ENCODE peak calls at places on chromosomes 2 and 18, in seven cellular contexts. One of them, this sample, is unnamed.
A peak's percentile ranks its signal among the peaks of the same experiment; 100 is the strongest.

GRCh38 chr2:109736177-109736827 is 57.8 kb upstream of the RGPD5 start:
- DNase-seq in tibial artery: peak; percentile 75
- DNase-seq in heart right ventricle: no peak
- DNase-seq in thyroid gland: peak; percentile 64
- DNase-seq in IMR-90: peak; percentile 65
- DNase-seq in HCT116: peak; percentile 62
- DNase-seq in cardiac muscle cell: peak; percentile 82
- DNase-seq in this sample: no peak

GRCh38 chr2:15730545-15731212 is 139.0 kb downstream of the DDX1 start:
- DNase-seq in tibial artery: peak; percentile 93
- DNase-seq in heart right ventricle: peak; percentile 95
- DNase-seq in thyroid gland: peak; percentile 92
- DNase-seq in IMR-90: peak; percentile 92
- DNase-seq in HCT116: peak; percentile 81
- DNase-seq in cardiac muscle cell: peak; percentile 81
- DNase-seq in this sample: peak; percentile 92

GRCh38 chr2:98637401-98638144 is 29.2 kb downstream of the UNC50 start:
- DNase-seq in tibial artery: no peak
- DNase-seq in heart right ventricle: no peak
- DNase-seq in thyroid gland: no peak
- DNase-seq in IMR-90: no peak
- DNase-seq in HCT116: no peak
- DNase-seq in cardiac muscle cell: no peak
- DNase-seq in this sample: no peak

GRCh38 chr18:63785031-63785430 is 9.8 kb downstream of the SERPINB7 start:
- DNase-seq in tibial artery: no peak
- DNase-seq in heart right ventricle: no peak
- DNase-seq in thyroid gland: no peak
- DNase-seq in IMR-90: no peak
- DNase-seq in HCT116: no peak
- DNase-seq in cardiac muscle cell: no peak
- DNase-seq in this sample: no peak

GRCh38 chr2:27955762-27956161 is 65.2 kb downstream of the BABAM2 start:
- DNase-seq in tibial artery: no peak
- DNase-seq in heart right ventricle: no peak
- DNase-seq in thyroid gland: no peak
- DNase-seq in IMR-90: peak; percentile 11
- DNase-seq in HCT116: no peak
- DNase-seq in cardiac muscle cell: no peak
- DNase-seq in this sample: no peak

GRCh38 chr2:207819839-207820784 is 50.4 kb upstream of the FZD5 start:
- DNase-seq in tibial artery: no peak
- DNase-seq in heart right ventricle: no peak
- DNase-seq in thyroid gland: no peak
- DNase-seq in IMR-90: no peak
- DNase-seq in HCT116: no peak
- DNase-seq in cardiac muscle cell: no peak
- DNase-seq in this sample: no peak

GRCh38 chr18:58161659-58162058 is 117.6 kb downstream of the NEDD4L start:
- DNase-seq in tibial artery: no peak
- DNase-seq in heart right ventricle: no peak
- DNase-seq in thyroid gland: no peak
- DNase-seq in IMR-90: no peak
- DNase-seq in HCT116: peak; percentile 57
- DNase-seq in cardiac muscle cell: peak; percentile 22
- DNase-seq in this sample: peak; percentile 19

GRCh38 chr2:30691091-30691947 is 115.9 kb downstream of the CAPN13 start:
- DNase-seq in tibial artery: no peak
- DNase-seq in heart right ventricle: no peak
- DNase-seq in thyroid gland: no peak
- DNase-seq in IMR-90: no peak
- DNase-seq in HCT116: no peak
- DNase-seq in cardiac muscle cell: no peak
- DNase-seq in this sample: no peak

GRCh38 chr2:107337209-107337898 is 451.4 kb upstream of the ST6GAL2 start:
- DNase-seq in tibial artery: no peak
- DNase-seq in heart right ventricle: no peak
- DNase-seq in thyroid gland: no peak
- DNase-seq in IMR-90: no peak
- DNase-seq in HCT116: no peak
- DNase-seq in cardiac muscle cell: no peak
- DNase-seq in this sample: no peak

GRCh38 chr2:19617251-19617650 is 258.8 kb upstream of the OSR1 start:
- DNase-seq in tibial artery: no peak
- DNase-seq in heart right ventricle: no peak
- DNase-seq in thyroid gland: no peak
- DNase-seq in IMR-90: no peak
- DNase-seq in HCT116: no peak
- DNase-seq in cardiac muscle cell: no peak
- DNase-seq in this sample: no peak

GRCh38 chr2:159091381-159091780 is 122.9 kb downstream of the TANC1 start:
- DNase-seq in tibial artery: no peak
- DNase-seq in heart right ventricle: no peak
- DNase-seq in thyroid gland: no peak
- DNase-seq in IMR-90: peak; percentile 84
- DNase-seq in HCT116: no peak
- DNase-seq in cardiac muscle cell: no peak
- DNase-seq in this sample: no peak

GRCh38 chr2:200968162-200968561 is 4.7 kb upstream of the ORC2 start:
- DNase-seq in tibial artery: no peak
- DNase-seq in heart right ventricle: no peak
- DNase-seq in thyroid gland: no peak
- DNase-seq in IMR-90: no peak
- DNase-seq in HCT116: peak; percentile 28
- DNase-seq in cardiac muscle cell: no peak
- DNase-seq in this sample: no peak

GRCh38 chr2:233468047-233468745 is 98.4 kb downstream of the USP40 start:
- DNase-seq in tibial artery: peak; percentile 61
- DNase-seq in heart right ventricle: no peak
- DNase-seq in thyroid gland: peak; percentile 2
- DNase-seq in IMR-90: no peak
- DNase-seq in HCT116: no peak
- DNase-seq in cardiac muscle cell: no peak
- DNase-seq in this sample: no peak

GRCh38 chr2:233469261-233470006 is 97.1 kb downstream of the USP40 start:
- DNase-seq in tibial artery: peak; percentile 89
- DNase-seq in heart right ventricle: peak; percentile 72
- DNase-seq in thyroid gland: peak; percentile 30
- DNase-seq in IMR-90: no peak
- DNase-seq in HCT116: no peak
- DNase-seq in cardiac muscle cell: no peak
- DNase-seq in this sample: peak; percentile 56

GRCh38 chr2:233464531-233465240 is 101.9 kb downstream of the USP40 start:
- DNase-seq in tibial artery: no peak
- DNase-seq in heart right ventricle: no peak
- DNase-seq in thyroid gland: no peak
- DNase-seq in IMR-90: no peak
- DNase-seq in HCT116: no peak
- DNase-seq in cardiac muscle cell: no peak
- DNase-seq in this sample: peak; percentile 3

GRCh38 chr2:233468746-233469110 is 97.9 kb downstream of the USP40 start:
- DNase-seq in tibial artery: peak; percentile 48
- DNase-seq in heart right ventricle: no peak
- DNase-seq in thyroid gland: no peak
- DNase-seq in IMR-90: no peak
- DNase-seq in HCT116: no peak
- DNase-seq in cardiac muscle cell: no peak
- DNase-seq in this sample: no peak

GRCh38 chr2:233466991-233467603 is 99.5 kb downstream of the USP40 start:
- DNase-seq in tibial artery: peak; percentile 57
- DNase-seq in heart right ventricle: no peak
- DNase-seq in thyroid gland: peak; percentile 2
- DNase-seq in IMR-90: no peak
- DNase-seq in HCT116: no peak
- DNase-seq in cardiac muscle cell: no peak
- DNase-seq in this sample: no peak
- H3K9me3 ChIP-seq in tibial artery: no peaks in the 10 kb centered on the region
- H3K9me3 ChIP-seq in heart right ventricle: no peaks in the 10 kb centered on the region
- H3K9me3 ChIP-seq in thyroid gland: no peaks in the 10 kb centered on the region
- H3K9me3 ChIP-seq in IMR-90: no peaks in the 10 kb centered on the region
- H3K9me3 ChIP-seq in HCT116: no peaks in the 10 kb centered on the region
- H3K9me3 ChIP-seq in cardiac muscle cell: no peaks in the 10 kb centered on the region
- H3K9me3 ChIP-seq in this sample: no peaks in the 10 kb centered on the region

GRCh38 chr2:64492821-64493220 is 31.3 kb upstream of the AFTPH start:
- DNase-seq in tibial artery: no peak
- DNase-seq in heart right ventricle: no peak
- DNase-seq in thyroid gland: no peak
- DNase-seq in IMR-90: no peak
- DNase-seq in HCT116: no peak
- DNase-seq in cardiac muscle cell: no peak
- DNase-seq in this sample: no peak
- H3K9me3 ChIP-seq in tibial artery: no peaks in the 10 kb centered on the region
- H3K9me3 ChIP-seq in heart right ventricle: no peaks in the 10 kb centered on the region
- H3K9me3 ChIP-seq in thyroid gland: no peaks in the 10 kb centered on the region
- H3K9me3 ChIP-seq in IMR-90: no peaks in the 10 kb centered on the region
- H3K9me3 ChIP-seq in HCT116: no peaks in the 10 kb centered on the region
- H3K9me3 ChIP-seq in cardiac muscle cell: no peaks in the 10 kb centered on the region
- H3K9me3 ChIP-seq in this sample: no peaks in the 10 kb centered on the region

GRCh38 chr2:95220449-95220848 is 13.1 kb downstream of the ZNF892 start:
- DNase-seq in tibial artery: no peak
- DNase-seq in heart right ventricle: no peak
- DNase-seq in thyroid gland: no peak
- DNase-seq in IMR-90: no peak
- DNase-seq in HCT116: no peak
- DNase-seq in cardiac muscle cell: no peak
- DNase-seq in this sample: no peak
- H3K9me3 ChIP-seq in tibial artery: peaks cover 20% of the 10 kb centered on the region
- H3K9me3 ChIP-seq in heart right ventricle: peaks cover 82% of the 10 kb centered on the region
- H3K9me3 ChIP-seq in thyroid gland: no peaks in the 10 kb centered on the region
- H3K9me3 ChIP-seq in IMR-90: peaks cover 50% of the 10 kb centered on the region
- H3K9me3 ChIP-seq in HCT116: peaks cover 22% of the 10 kb centered on the region
- H3K9me3 ChIP-seq in cardiac muscle cell: peaks cover 5% of the 10 kb centered on the region
- H3K9me3 ChIP-seq in this sample: no peaks in the 10 kb centered on the region

DNA sequence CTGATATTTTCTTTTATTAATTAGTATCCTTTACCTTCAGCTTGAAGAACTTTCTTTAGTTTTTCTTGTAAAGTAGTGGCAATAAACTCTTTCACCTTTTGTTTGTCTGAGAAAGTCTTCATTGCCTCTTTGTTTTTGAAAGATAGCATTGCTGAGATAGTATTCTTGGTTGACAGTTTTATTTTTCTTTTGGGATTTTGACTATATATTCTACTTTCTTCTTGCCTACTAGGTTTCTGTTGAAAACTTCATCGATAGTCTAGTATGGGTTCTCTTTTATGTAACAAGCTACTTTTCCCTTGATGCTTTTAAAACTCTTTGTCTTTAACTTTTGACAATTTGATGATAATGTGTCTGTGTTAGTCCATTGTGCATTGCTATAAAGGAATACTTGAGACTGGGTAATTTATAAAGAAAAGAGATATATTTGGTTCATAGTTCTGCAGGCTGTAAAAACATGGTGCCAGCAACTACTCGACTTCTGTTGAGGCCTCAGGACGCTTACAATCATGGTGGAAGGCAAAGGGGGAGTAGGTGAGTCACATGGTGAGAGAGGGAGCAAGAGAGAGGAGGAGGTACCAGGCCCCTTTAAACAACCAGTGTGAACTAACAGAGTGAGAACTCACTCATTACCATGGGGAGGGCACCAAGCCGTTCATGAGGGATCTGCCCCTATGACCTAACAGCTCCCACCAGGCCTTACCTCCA is 12.0 kb downstream of the CCDC150 start:
- DNase-seq in tibial artery: no peak
- DNase-seq in heart right ventricle: no peak
- DNase-seq in thyroid gland: no peak
- DNase-seq in IMR-90: no peak
- DNase-seq in HCT116: no peak
- DNase-seq in cardiac muscle cell: no peak
- DNase-seq in this sample: no peak
- H3K9me3 ChIP-seq in tibial artery: no peaks in the 10 kb centered on the region
- H3K9me3 ChIP-seq in heart right ventricle: peaks cover 43% of the 10 kb centered on the region
- H3K9me3 ChIP-seq in thyroid gland: no peaks in the 10 kb centered on the region
- H3K9me3 ChIP-seq in IMR-90: peaks cover 16% of the 10 kb centered on the region
- H3K9me3 ChIP-seq in HCT116: peaks cover 16% of the 10 kb centered on the region
- H3K9me3 ChIP-seq in cardiac muscle cell: no peaks in the 10 kb centered on the region
- H3K9me3 ChIP-seq in this sample: peaks cover 7% of the 10 kb centered on the region

DNA sequence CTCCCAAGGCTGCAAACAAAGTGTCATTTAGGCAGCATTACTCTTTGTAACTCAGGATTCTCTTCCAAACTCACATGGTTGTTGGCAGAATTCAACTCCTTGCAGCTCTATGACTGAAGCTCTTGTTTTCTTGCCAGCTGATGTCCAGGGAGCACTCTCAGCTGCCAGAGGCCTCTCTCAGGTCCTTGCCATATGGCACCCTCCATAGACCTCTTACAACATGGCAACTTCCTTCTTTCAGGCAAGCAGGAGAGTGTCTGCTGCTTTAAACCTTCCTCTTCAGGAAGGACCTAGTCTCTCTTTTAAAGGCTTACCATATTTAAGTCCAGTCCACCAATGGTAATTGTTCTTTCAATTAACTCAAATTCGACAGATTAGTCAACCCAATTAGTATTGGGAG is 893.3 kb upstream of the ZEB2 start:
- DNase-seq in tibial artery: no peak
- DNase-seq in heart right ventricle: no peak
- DNase-seq in thyroid gland: no peak
- DNase-seq in IMR-90: no peak
- DNase-seq in HCT116: no peak
- DNase-seq in cardiac muscle cell: no peak
- DNase-seq in this sample: no peak
- H3K9me3 ChIP-seq in tibial artery: no peaks in the 10 kb centered on the region
- H3K9me3 ChIP-seq in heart right ventricle: no peaks in the 10 kb centered on the region
- H3K9me3 ChIP-seq in thyroid gland: no peaks in the 10 kb centered on the region
- H3K9me3 ChIP-seq in IMR-90: no peaks in the 10 kb centered on the region
- H3K9me3 ChIP-seq in HCT116: no peaks in the 10 kb centered on the region
- H3K9me3 ChIP-seq in cardiac muscle cell: no peaks in the 10 kb centered on the region
- H3K9me3 ChIP-seq in this sample: no peaks in the 10 kb centered on the region

DNA sequence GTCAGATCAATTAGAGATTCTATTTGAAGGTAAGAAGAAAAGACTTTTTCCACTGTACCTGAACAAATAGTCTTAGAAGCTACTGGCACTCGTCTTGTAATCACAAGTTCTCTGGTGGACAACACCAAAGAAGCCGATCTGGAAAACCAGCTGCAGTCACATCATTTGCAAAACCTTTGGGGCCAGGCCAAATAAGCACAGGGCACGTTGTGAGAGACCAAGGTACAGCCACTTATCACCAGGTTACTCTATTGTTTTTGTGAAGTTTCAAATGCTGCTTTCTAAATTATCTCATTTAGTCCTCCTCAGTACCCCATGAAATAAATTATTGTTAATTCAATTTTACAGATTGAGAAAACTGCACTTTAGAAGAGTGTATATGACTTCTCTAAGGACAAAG is 18.5 kb downstream of the ROCK1 start:
- DNase-seq in tibial artery: no peak
- DNase-seq in heart right ventricle: no peak
- DNase-seq in thyroid gland: no peak
- DNase-seq in IMR-90: no peak
- DNase-seq in HCT116: no peak
- DNase-seq in cardiac muscle cell: no peak
- DNase-seq in this sample: no peak
- H3K9me3 ChIP-seq in tibial artery: no peaks in the 10 kb centered on the region
- H3K9me3 ChIP-seq in heart right ventricle: no peaks in the 10 kb centered on the region
- H3K9me3 ChIP-seq in thyroid gland: no peaks in the 10 kb centered on the region
- H3K9me3 ChIP-seq in IMR-90: no peaks in the 10 kb centered on the region
- H3K9me3 ChIP-seq in HCT116: no peaks in the 10 kb centered on the region
- H3K9me3 ChIP-seq in cardiac muscle cell: no peaks in the 10 kb centered on the region
- H3K9me3 ChIP-seq in this sample: no peaks in the 10 kb centered on the region

GRCh38 chr18:36045241-36045999 is 21.9 kb downstream of the RPRD1A start:
- DNase-seq in tibial artery: no peak
- DNase-seq in heart right ventricle: no peak
- DNase-seq in thyroid gland: no peak
- DNase-seq in IMR-90: no peak
- DNase-seq in HCT116: no peak
- DNase-seq in cardiac muscle cell: no peak
- DNase-seq in this sample: no peak
- H3K9me3 ChIP-seq in tibial artery: no peaks in the 10 kb centered on the region
- H3K9me3 ChIP-seq in heart right ventricle: no peaks in the 10 kb centered on the region
- H3K9me3 ChIP-seq in thyroid gland: no peaks in the 10 kb centered on the region
- H3K9me3 ChIP-seq in IMR-90: no peaks in the 10 kb centered on the region
- H3K9me3 ChIP-seq in HCT116: no peaks in the 10 kb centered on the region
- H3K9me3 ChIP-seq in cardiac muscle cell: no peaks in the 10 kb centered on the region
- H3K9me3 ChIP-seq in this sample: no peaks in the 10 kb centered on the region